ENCODE peak calls at places on chromosomes 11 and 22, in seven cellular contexts. One of them, this sample, is unnamed.

GRCh38 chr11:25441432-25441831 is 890.5 kb upstream of the ANO3 start:
- DNase-seq in dorsolateral prefrontal cortex: no peak
- DNase-seq in astrocyte of the cerebellum: peak
- DNase-seq in activated CD4-positive, alpha-beta T cell treated with anti-CD3 and anti-CD28 coated beads, Interleukin-2, amount 50 U/mL, for 48 hours: no peak
- DNase-seq in epithelial cell of proximal tubule: no peak
- DNase-seq in MCF 10A: no peak
- DNase-seq in activated T-cell treated with anti-CD3 and anti-CD28 coated beads for 24 hours: no peak
- DNase-seq in this sample: no peak

GRCh38 chr11:38971141-38971540 is 2373.1 kb upstream of the RAG2 start:
- DNase-seq in dorsolateral prefrontal cortex: no peak
- DNase-seq in astrocyte of the cerebellum: no peak
- DNase-seq in activated CD4-positive, alpha-beta T cell treated with anti-CD3 and anti-CD28 coated beads, Interleukin-2, amount 50 U/mL, for 48 hours: no peak
- DNase-seq in epithelial cell of proximal tubule: no peak
- DNase-seq in MCF 10A: peak
- DNase-seq in activated T-cell treated with anti-CD3 and anti-CD28 coated beads for 24 hours: no peak
- DNase-seq in this sample: no peak

GRCh38 chr22:42621505-42622002 is 6.9 kb upstream of the POLDIP3 start:
- DNase-seq in dorsolateral prefrontal cortex: no peak
- DNase-seq in astrocyte of the cerebellum: no peak
- DNase-seq in activated CD4-positive, alpha-beta T cell treated with anti-CD3 and anti-CD28 coated beads, Interleukin-2, amount 50 U/mL, for 48 hours: peak
- DNase-seq in epithelial cell of proximal tubule: no peak
- DNase-seq in MCF 10A: peak
- DNase-seq in activated T-cell treated with anti-CD3 and anti-CD28 coated beads for 24 hours: peak
- DNase-seq in this sample: no peak

GRCh38 chr11:76698321-76699043 is 27.9 kb upstream of the LRRC32 start:
- DNase-seq in dorsolateral prefrontal cortex: no peak
- DNase-seq in astrocyte of the cerebellum: no peak
- DNase-seq in activated CD4-positive, alpha-beta T cell treated with anti-CD3 and anti-CD28 coated beads, Interleukin-2, amount 50 U/mL, for 48 hours: no peak
- DNase-seq in epithelial cell of proximal tubule: no peak
- DNase-seq in MCF 10A: no peak
- DNase-seq in activated T-cell treated with anti-CD3 and anti-CD28 coated beads for 24 hours: no peak
- DNase-seq in this sample: no peak

GRCh38 chr11:23318670-23319069 is 458.4 kb upstream of the CCDC179 start:
- DNase-seq in dorsolateral prefrontal cortex: no peak
- DNase-seq in astrocyte of the cerebellum: no peak
- DNase-seq in activated CD4-positive, alpha-beta T cell treated with anti-CD3 and anti-CD28 coated beads, Interleukin-2, amount 50 U/mL, for 48 hours: no peak
- DNase-seq in epithelial cell of proximal tubule: no peak
- DNase-seq in MCF 10A: no peak
- DNase-seq in activated T-cell treated with anti-CD3 and anti-CD28 coated beads for 24 hours: no peak
- DNase-seq in this sample: no peak

GRCh38 chr22:39814899-39815298 is 78.7 kb downstream of the ENTHD1 start:
- DNase-seq in dorsolateral prefrontal cortex: no peak
- DNase-seq in astrocyte of the cerebellum: no peak
- DNase-seq in activated CD4-positive, alpha-beta T cell treated with anti-CD3 and anti-CD28 coated beads, Interleukin-2, amount 50 U/mL, for 48 hours: no peak
- DNase-seq in epithelial cell of proximal tubule: no peak
- DNase-seq in MCF 10A: peak
- DNase-seq in activated T-cell treated with anti-CD3 and anti-CD28 coated beads for 24 hours: no peak
- DNase-seq in this sample: no peak

GRCh38 chr11:72038491-72038890 is 39.8 kb downstream of the IL18BP start:
- DNase-seq in dorsolateral prefrontal cortex: peak
- DNase-seq in astrocyte of the cerebellum: no peak
- DNase-seq in activated CD4-positive, alpha-beta T cell treated with anti-CD3 and anti-CD28 coated beads, Interleukin-2, amount 50 U/mL, for 48 hours: no peak
- DNase-seq in epithelial cell of proximal tubule: no peak
- DNase-seq in MCF 10A: peak
- DNase-seq in activated T-cell treated with anti-CD3 and anti-CD28 coated beads for 24 hours: no peak
- DNase-seq in this sample: no peak

GRCh38 chr11:122103366-122103765 is 12.6 kb downstream of the BLID start:
- DNase-seq in dorsolateral prefrontal cortex: no peak
- DNase-seq in astrocyte of the cerebellum: no peak
- DNase-seq in activated CD4-positive, alpha-beta T cell treated with anti-CD3 and anti-CD28 coated beads, Interleukin-2, amount 50 U/mL, for 48 hours: no peak
- DNase-seq in epithelial cell of proximal tubule: no peak
- DNase-seq in MCF 10A: peak
- DNase-seq in activated T-cell treated with anti-CD3 and anti-CD28 coated beads for 24 hours: no peak
- DNase-seq in this sample: no peak

GRCh38 chr22:36377022-36377631 is 10.6 kb downstream of the MYH9 start:
- DNase-seq in dorsolateral prefrontal cortex: no peak
- DNase-seq in astrocyte of the cerebellum: no peak
- DNase-seq in activated CD4-positive, alpha-beta T cell treated with anti-CD3 and anti-CD28 coated beads, Interleukin-2, amount 50 U/mL, for 48 hours: peak
- DNase-seq in epithelial cell of proximal tubule: no peak
- DNase-seq in MCF 10A: no peak
- DNase-seq in activated T-cell treated with anti-CD3 and anti-CD28 coated beads for 24 hours: no peak
- DNase-seq in this sample: no peak

GRCh38 chr11:95111923-95112540 is 22.4 kb downstream of the ENDOD1 start:
- DNase-seq in dorsolateral prefrontal cortex: no peak
- DNase-seq in astrocyte of the cerebellum: no peak
- DNase-seq in activated CD4-positive, alpha-beta T cell treated with anti-CD3 and anti-CD28 coated beads, Interleukin-2, amount 50 U/mL, for 48 hours: no peak
- DNase-seq in epithelial cell of proximal tubule: no peak
- DNase-seq in MCF 10A: no peak
- DNase-seq in activated T-cell treated with anti-CD3 and anti-CD28 coated beads for 24 hours: no peak
- DNase-seq in this sample: no peak

GRCh38 chr11:128208329-128209220 is 378.8 kb downstream of the ETS1 start:
- DNase-seq in dorsolateral prefrontal cortex: no peak
- DNase-seq in astrocyte of the cerebellum: peak
- DNase-seq in activated CD4-positive, alpha-beta T cell treated with anti-CD3 and anti-CD28 coated beads, Interleukin-2, amount 50 U/mL, for 48 hours: no peak
- DNase-seq in epithelial cell of proximal tubule: peak
- DNase-seq in MCF 10A: peak
- DNase-seq in activated T-cell treated with anti-CD3 and anti-CD28 coated beads for 24 hours: no peak
- DNase-seq in this sample: peak

GRCh38 chr11:61140416-61140815 is 20.8 kb downstream of the VPS37C start:
- DNase-seq in dorsolateral prefrontal cortex: no peak
- DNase-seq in astrocyte of the cerebellum: no peak
- DNase-seq in activated CD4-positive, alpha-beta T cell treated with anti-CD3 and anti-CD28 coated beads, Interleukin-2, amount 50 U/mL, for 48 hours: no peak
- DNase-seq in epithelial cell of proximal tubule: no peak
- DNase-seq in MCF 10A: no peak
- DNase-seq in activated T-cell treated with anti-CD3 and anti-CD28 coated beads for 24 hours: no peak
- DNase-seq in this sample: no peak

GRCh38 chr11:128687321-128687720 is 6.6 kb upstream of the FLI1 start:
- DNase-seq in dorsolateral prefrontal cortex: no peak
- DNase-seq in astrocyte of the cerebellum: no peak
- DNase-seq in activated CD4-positive, alpha-beta T cell treated with anti-CD3 and anti-CD28 coated beads, Interleukin-2, amount 50 U/mL, for 48 hours: peak
- DNase-seq in epithelial cell of proximal tubule: no peak
- DNase-seq in MCF 10A: no peak
- DNase-seq in activated T-cell treated with anti-CD3 and anti-CD28 coated beads for 24 hours: no peak
- DNase-seq in this sample: no peak

GRCh38 chr22:22508274-22509176 is at the start of gene ZNF280B:
- DNase-seq in dorsolateral prefrontal cortex: peak
- DNase-seq in astrocyte of the cerebellum: peak
- DNase-seq in activated CD4-positive, alpha-beta T cell treated with anti-CD3 and anti-CD28 coated beads, Interleukin-2, amount 50 U/mL, for 48 hours: peak
- DNase-seq in epithelial cell of proximal tubule: no peak
- DNase-seq in MCF 10A: no peak
- DNase-seq in activated T-cell treated with anti-CD3 and anti-CD28 coated beads for 24 hours: peak
- DNase-seq in this sample: peak

GRCh38 chr22:32380991-32381390 is 23.3 kb downstream of the RFPL3 start:
- DNase-seq in dorsolateral prefrontal cortex: no peak
- DNase-seq in astrocyte of the cerebellum: no peak
- DNase-seq in activated CD4-positive, alpha-beta T cell treated with anti-CD3 and anti-CD28 coated beads, Interleukin-2, amount 50 U/mL, for 48 hours: no peak
- DNase-seq in epithelial cell of proximal tubule: no peak
- DNase-seq in MCF 10A: no peak
- DNase-seq in activated T-cell treated with anti-CD3 and anti-CD28 coated beads for 24 hours: no peak
- DNase-seq in this sample: no peak

GRCh38 chr22:44869196-44869595 is 116.8 kb downstream of the ARHGAP8 start:
- DNase-seq in dorsolateral prefrontal cortex: no peak
- DNase-seq in astrocyte of the cerebellum: no peak
- DNase-seq in activated CD4-positive, alpha-beta T cell treated with anti-CD3 and anti-CD28 coated beads, Interleukin-2, amount 50 U/mL, for 48 hours: no peak
- DNase-seq in epithelial cell of proximal tubule: no peak
- DNase-seq in MCF 10A: no peak
- DNase-seq in activated T-cell treated with anti-CD3 and anti-CD28 coated beads for 24 hours: no peak
- DNase-seq in this sample: no peak

GRCh38 chr22:47020157-47020556 is 257.7 kb downstream of the TBC1D22A start:
- DNase-seq in dorsolateral prefrontal cortex: no peak
- DNase-seq in astrocyte of the cerebellum: no peak
- DNase-seq in activated CD4-positive, alpha-beta T cell treated with anti-CD3 and anti-CD28 coated beads, Interleukin-2, amount 50 U/mL, for 48 hours: no peak
- DNase-seq in epithelial cell of proximal tubule: no peak
- DNase-seq in MCF 10A: no peak
- DNase-seq in activated T-cell treated with anti-CD3 and anti-CD28 coated beads for 24 hours: no peak
- DNase-seq in this sample: no peak

GRCh38 chr11:101612481-101612880 is 28.7 kb upstream of the TRPC6 start:
- DNase-seq in dorsolateral prefrontal cortex: no peak
- DNase-seq in astrocyte of the cerebellum: no peak
- DNase-seq in activated CD4-positive, alpha-beta T cell treated with anti-CD3 and anti-CD28 coated beads, Interleukin-2, amount 50 U/mL, for 48 hours: no peak
- DNase-seq in epithelial cell of proximal tubule: no peak
- DNase-seq in MCF 10A: no peak
- DNase-seq in activated T-cell treated with anti-CD3 and anti-CD28 coated beads for 24 hours: no peak
- DNase-seq in this sample: no peak

GRCh38 chr22:41410311-41410751 is 28.6 kb downstream of the TEF start:
- DNase-seq in dorsolateral prefrontal cortex: no peak
- DNase-seq in astrocyte of the cerebellum: no peak
- DNase-seq in activated CD4-positive, alpha-beta T cell treated with anti-CD3 and anti-CD28 coated beads, Interleukin-2, amount 50 U/mL, for 48 hours: no peak
- DNase-seq in epithelial cell of proximal tubule: no peak
- DNase-seq in MCF 10A: no peak
- DNase-seq in activated T-cell treated with anti-CD3 and anti-CD28 coated beads for 24 hours: no peak
- DNase-seq in this sample: no peak

GRCh38 chr22:36925388-36926290 is 12.2 kb downstream of the CSF2RB start:
- DNase-seq in dorsolateral prefrontal cortex: no peak
- DNase-seq in astrocyte of the cerebellum: no peak
- DNase-seq in activated CD4-positive, alpha-beta T cell treated with anti-CD3 and anti-CD28 coated beads, Interleukin-2, amount 50 U/mL, for 48 hours: no peak
- DNase-seq in epithelial cell of proximal tubule: no peak
- DNase-seq in MCF 10A: peak
- DNase-seq in activated T-cell treated with anti-CD3 and anti-CD28 coated beads for 24 hours: no peak
- DNase-seq in this sample: no peak

GRCh38 chr22:23376256-23376655 is 195.9 kb downstream of the BCR start:
- DNase-seq in dorsolateral prefrontal cortex: no peak
- DNase-seq in astrocyte of the cerebellum: no peak
- DNase-seq in activated CD4-positive, alpha-beta T cell treated with anti-CD3 and anti-CD28 coated beads, Interleukin-2, amount 50 U/mL, for 48 hours: peak
- DNase-seq in epithelial cell of proximal tubule: no peak
- DNase-seq in MCF 10A: peak
- DNase-seq in activated T-cell treated with anti-CD3 and anti-CD28 coated beads for 24 hours: no peak
- DNase-seq in this sample: no peak

GRCh38 chr11:44765026-44765595 is 38.3 kb downstream of the TSPAN18 start:
- DNase-seq in dorsolateral prefrontal cortex: no peak
- DNase-seq in astrocyte of the cerebellum: no peak
- DNase-seq in activated CD4-positive, alpha-beta T cell treated with anti-CD3 and anti-CD28 coated beads, Interleukin-2, amount 50 U/mL, for 48 hours: no peak
- DNase-seq in epithelial cell of proximal tubule: no peak
- DNase-seq in MCF 10A: no peak
- DNase-seq in activated T-cell treated with anti-CD3 and anti-CD28 coated beads for 24 hours: no peak
- DNase-seq in this sample: no peak

GRCh38 chr11:19380375-19380774 is 139.6 kb upstream of the E2F8 start:
- DNase-seq in dorsolateral prefrontal cortex: no peak
- DNase-seq in astrocyte of the cerebellum: peak
- DNase-seq in activated CD4-positive, alpha-beta T cell treated with anti-CD3 and anti-CD28 coated beads, Interleukin-2, amount 50 U/mL, for 48 hours: no peak
- DNase-seq in epithelial cell of proximal tubule: peak
- DNase-seq in MCF 10A: peak
- DNase-seq in activated T-cell treated with anti-CD3 and anti-CD28 coated beads for 24 hours: no peak
- DNase-seq in this sample: peak

GRCh38 chr11:47607380-47607779 is 13.2 kb upstream of the C1QTNF4 start:
- DNase-seq in dorsolateral prefrontal cortex: peak
- DNase-seq in astrocyte of the cerebellum: peak
- DNase-seq in activated CD4-positive, alpha-beta T cell treated with anti-CD3 and anti-CD28 coated beads, Interleukin-2, amount 50 U/mL, for 48 hours: no peak
- DNase-seq in epithelial cell of proximal tubule: no peak
- DNase-seq in MCF 10A: peak
- DNase-seq in activated T-cell treated with anti-CD3 and anti-CD28 coated beads for 24 hours: no peak
- DNase-seq in this sample: peak

GRCh38 chr11:62555464-62556092 is 9.0 kb upstream of the AHNAK start:
- DNase-seq in dorsolateral prefrontal cortex: no peak
- DNase-seq in astrocyte of the cerebellum: no peak
- DNase-seq in activated CD4-positive, alpha-beta T cell treated with anti-CD3 and anti-CD28 coated beads, Interleukin-2, amount 50 U/mL, for 48 hours: peak
- DNase-seq in epithelial cell of proximal tubule: no peak
- DNase-seq in MCF 10A: peak
- DNase-seq in activated T-cell treated with anti-CD3 and anti-CD28 coated beads for 24 hours: no peak
- DNase-seq in this sample: no peak

GRCh38 chr11:12109591-12110196 is 696 bp upstream of the MICAL2 start:
- DNase-seq in dorsolateral prefrontal cortex: no peak
- DNase-seq in astrocyte of the cerebellum: no peak
- DNase-seq in activated CD4-positive, alpha-beta T cell treated with anti-CD3 and anti-CD28 coated beads, Interleukin-2, amount 50 U/mL, for 48 hours: peak
- DNase-seq in epithelial cell of proximal tubule: no peak
- DNase-seq in MCF 10A: no peak
- DNase-seq in activated T-cell treated with anti-CD3 and anti-CD28 coated beads for 24 hours: no peak
- DNase-seq in this sample: no peak

GRCh38 chr11:100929377-100929776 is 200.2 kb downstream of the PGR start:
- DNase-seq in dorsolateral prefrontal cortex: no peak
- DNase-seq in astrocyte of the cerebellum: no peak
- DNase-seq in activated CD4-positive, alpha-beta T cell treated with anti-CD3 and anti-CD28 coated beads, Interleukin-2, amount 50 U/mL, for 48 hours: no peak
- DNase-seq in epithelial cell of proximal tubule: no peak
- DNase-seq in MCF 10A: no peak
- DNase-seq in activated T-cell treated with anti-CD3 and anti-CD28 coated beads for 24 hours: no peak
- DNase-seq in this sample: no peak

GRCh38 chr11:36509694-36510566 is at the start of gene TRAF6:
- DNase-seq in dorsolateral prefrontal cortex: peak
- DNase-seq in astrocyte of the cerebellum: peak
- DNase-seq in activated CD4-positive, alpha-beta T cell treated with anti-CD3 and anti-CD28 coated beads, Interleukin-2, amount 50 U/mL, for 48 hours: peak
- DNase-seq in epithelial cell of proximal tubule: no peak
- DNase-seq in MCF 10A: peak
- DNase-seq in activated T-cell treated with anti-CD3 and anti-CD28 coated beads for 24 hours: peak
- DNase-seq in this sample: no peak

GRCh38 chr11:125303186-125303585 is 138.6 kb downstream of the PKNOX2 start:
- DNase-seq in dorsolateral prefrontal cortex: no peak
- DNase-seq in astrocyte of the cerebellum: no peak
- DNase-seq in activated CD4-positive, alpha-beta T cell treated with anti-CD3 and anti-CD28 coated beads, Interleukin-2, amount 50 U/mL, for 48 hours: no peak
- DNase-seq in epithelial cell of proximal tubule: no peak
- DNase-seq in MCF 10A: no peak
- DNase-seq in activated T-cell treated with anti-CD3 and anti-CD28 coated beads for 24 hours: no peak
- DNase-seq in this sample: no peak

This sample was measured in kidney epithelial cell.